ENCODE peak calls at places on chromosomes 2 and 18, in four cellular contexts. One of them, this sample, is unnamed.

GRCh38 chr2:180124273-180124881 is 117.3 kb upstream of the CWC22 start:
- DNase-seq in astrocyte: peak; percentile 37
- DNase-seq in RPMI8226: peak; percentile 57
- DNase-seq in Peyer's patch: no peak
- DNase-seq in this sample: peak; percentile 65

GRCh38 chr2:240319855-240320560 is 115.5 kb upstream of the GPC1 start:
- DNase-seq in Peyer's patch: no peak
- DNase-seq in RPMI8226: peak; percentile 74
- DNase-seq in astrocyte: peak; percentile 98
- DNase-seq in this sample: peak; percentile 67

GRCh38 chr2:238439093-238439849 is 12.5 kb downstream of the ASB1 start:
- DNase-seq in Peyer's patch: no peak
- DNase-seq in astrocyte: peak; percentile 100
- DNase-seq in RPMI8226: no peak
- DNase-seq in this sample: peak; percentile 97

GRCh38 chr2:238649936-238650518 is 197.9 kb upstream of the TWIST2 start:
- DNase-seq in RPMI8226: no peak
- DNase-seq in Peyer's patch: no peak
- DNase-seq in astrocyte: no peak
- DNase-seq in this sample: no peak

GRCh38 chr2:9548506-9548905 is 7.1 kb downstream of the ADAM17 start:
- DNase-seq in Peyer's patch: no peak
- DNase-seq in RPMI8226: peak; percentile 16
- DNase-seq in astrocyte: no peak
- DNase-seq in this sample: no peak

GRCh38 chr2:11405599-11406491 is 60.1 kb downstream of the E2F6 start:
- DNase-seq in RPMI8226: no peak
- DNase-seq in Peyer's patch: peak; percentile 87
- DNase-seq in astrocyte: no peak
- DNase-seq in this sample: no peak

GRCh38 chr2:112831956-112832567 is 4.5 kb downstream of the IL1B start:
- DNase-seq in RPMI8226: peak; percentile 9
- DNase-seq in Peyer's patch: no peak
- DNase-seq in astrocyte: no peak
- DNase-seq in this sample: no peak

GRCh38 chr2:193584522-193584938 is 1389.8 kb upstream of the TMEFF2 start:
- DNase-seq in Peyer's patch: no peak
- DNase-seq in astrocyte: peak; percentile 10
- DNase-seq in RPMI8226: peak; percentile 35
- DNase-seq in this sample: peak; percentile 32

GRCh38 chr2:29841386-29842004 is 79.9 kb downstream of the ALK start:
- DNase-seq in astrocyte: peak; percentile 3
- DNase-seq in Peyer's patch: no peak
- DNase-seq in RPMI8226: peak; percentile 22
- DNase-seq in this sample: peak; percentile 20

GRCh38 chr18:456361-456821 is 44.1 kb downstream of the COLEC12 start:
- DNase-seq in RPMI8226: no peak
- DNase-seq in astrocyte: no peak
- DNase-seq in Peyer's patch: peak; percentile 50
- DNase-seq in this sample: no peak

GRCh38 chr2:239378918-239379640 is 21.7 kb downstream of the HDAC4 start:
- DNase-seq in astrocyte: no peak
- DNase-seq in Peyer's patch: peak; percentile 44
- DNase-seq in RPMI8226: no peak
- DNase-seq in this sample: no peak

GRCh38 chr18:76875390-76876330 is 53.3 kb downstream of the ZNF236 start:
- DNase-seq in astrocyte: no peak
- DNase-seq in RPMI8226: peak; percentile 54
- DNase-seq in Peyer's patch: peak; percentile 66
- DNase-seq in this sample: peak; percentile 14

GRCh38 chr2:169221745-169222369 is 140.5 kb downstream of the LRP2 start:
- DNase-seq in Peyer's patch: no peak
- DNase-seq in astrocyte: peak; percentile 8
- DNase-seq in RPMI8226: no peak
- DNase-seq in this sample: peak; percentile 6

GRCh38 chr2:169968767-169969166 is 141.5 kb downstream of the UBR3 start:
- DNase-seq in RPMI8226: no peak
- DNase-seq in Peyer's patch: no peak
- DNase-seq in astrocyte: peak; percentile 16
- DNase-seq in this sample: no peak

GRCh38 chr18:58805482-58806187 is 59.0 kb upstream of the ZNF532 start:
- DNase-seq in astrocyte: no peak
- DNase-seq in Peyer's patch: no peak
- DNase-seq in RPMI8226: no peak
- DNase-seq in this sample: peak; percentile 78

GRCh38 chr2:24315669-24316068 is 44.7 kb downstream of the ITSN2 start:
- DNase-seq in RPMI8226: no peak
- DNase-seq in astrocyte: no peak
- DNase-seq in Peyer's patch: no peak
- DNase-seq in this sample: no peak

GRCh38 chr2:7557376-7557775 is 640.2 kb downstream of the RNF144A start:
- DNase-seq in astrocyte: no peak
- DNase-seq in Peyer's patch: no peak
- DNase-seq in RPMI8226: no peak
- DNase-seq in this sample: no peak

GRCh38 chr2:70608373-70608772 is 54.7 kb upstream of the TGFA start:
- DNase-seq in Peyer's patch: no peak
- DNase-seq in RPMI8226: no peak
- DNase-seq in astrocyte: peak; percentile 5
- DNase-seq in this sample: peak; percentile 69